ENCODE peak calls at places on chromosomes 5 and 9, in four cellular contexts. H is AG09319, N is fibroblast of lung, D is right lobe of liver. S is an unnamed sample.

GRCh38 chr5:138663009-138663408 is 87.8 kb upstream of the HSPA9 start:
- DNase-seq in H (no peak), N (no peak), D (no peak), S (no peak)

GRCh38 chr5:157076558-157076957 is 17.6 kb upstream of the HAVCR1 start:
- DNase-seq in H (peak), N (peak), D (no peak), S (no peak)

GRCh38 chr9:114911167-114911821 is 19.1 kb downstream of the TNFSF8 start:
- DNase-seq in H (no peak), N (peak), D (no peak), S (no peak)

GRCh38 chr5:126998201-126998631 is 32.1 kb downstream of the MARCHF3 start:
- DNase-seq in H (no peak), N (peak), D (no peak), S (no peak)

GRCh38 chr5:154714271-154714986 is 40.7 kb upstream of the LARP1 start:
- DNase-seq in H (no peak), N (peak), D (no peak), S (no peak)

GRCh38 chr5:159101689-159102088 is 2.0 kb upstream of the EBF1 start:
- DNase-seq in H (no peak), N (no peak), D (no peak), S (no peak)

GRCh38 chr9:28810375-28811075 is 1237.2 kb upstream of the C9orf72 start:
- DNase-seq in H (no peak), N (peak), D (no peak), S (no peak)

GRCh38 chr5:123091258-123091987 is 2.4 kb downstream of the PRDM6 start:
- DNase-seq in H (no peak), N (peak), D (no peak), S (no peak)

GRCh38 chr5:176466245-176466871 is 18.2 kb downstream of the FAF2 start:
- DNase-seq in H (peak), N (peak), D (peak), S (no peak)

GRCh38 chr5:154287136-154287535 is 96.6 kb downstream of the GALNT10 start:
- DNase-seq in H (no peak), N (peak), D (no peak), S (no peak)

GRCh38 chr5:5542654-5543053 is 120.2 kb downstream of the ICE1 start:
- DNase-seq in H (no peak), N (no peak), D (no peak), S (no peak)

GRCh38 chr9:137602661-137603060 is 2.8 kb upstream of the ARRDC1 start:
- DNase-seq in H (no peak), N (no peak), D (no peak), S (no peak)

GRCh38 chr9:18478517-18479361 is 4.8 kb downstream of the ADAMTSL1 start:
- DNase-seq in H (peak), N (peak), D (no peak), S (no peak)

GRCh38 chr5:150624334-150625163 is 15.9 kb upstream of the SYNPO start:
- DNase-seq in H (no peak), N (no peak), D (no peak), S (no peak)

GRCh38 chr5:79020861-79021561 is 35.9 kb upstream of the ARSB start:
- DNase-seq in H (peak), N (peak), D (peak), S (no peak)

GRCh38 chr5:143399616-143400540 is 3.6 kb downstream of the NR3C1 start:
- DNase-seq in H (no peak), N (no peak), D (no peak), S (no peak)

GRCh38 chr9:126619336-126619919 is 5.7 kb downstream of the LMX1B start:
- DNase-seq in H (no peak), N (no peak), D (no peak), S (no peak)

GRCh38 chr5:151685749-151686672 is 704 bp downstream of the SPARC start:
- DNase-seq in H (no peak), N (peak), D (no peak), S (no peak)

GRCh38 chr9:109801484-109801883 is 21.5 kb downstream of the PALM2AKAP2 start:
- DNase-seq in H (no peak), N (no peak), D (no peak), S (no peak)

GRCh38 chr5:16812911-16813310 is 123.2 kb downstream of the MYO10 start:
- DNase-seq in H (no peak), N (peak), D (no peak), S (no peak)

GRCh38 chr9:124709291-124709690 is 61.8 kb downstream of the NR6A1 start:
- DNase-seq in H (no peak), N (no peak), D (no peak), S (no peak)

GRCh38 chr9:124706685-124707084 is 64.4 kb downstream of the NR6A1 start:
- DNase-seq in H (no peak), N (no peak), D (no peak), S (no peak)

GRCh38 chr9:124708633-124709032 is 62.5 kb downstream of the NR6A1 start:
- DNase-seq in H (no peak), N (peak), D (no peak), S (no peak)

GRCh38 chr9:124707667-124708066 is 63.4 kb downstream of the NR6A1 start:
- DNase-seq in H (no peak), N (peak), D (no peak), S (no peak)

DNA sequence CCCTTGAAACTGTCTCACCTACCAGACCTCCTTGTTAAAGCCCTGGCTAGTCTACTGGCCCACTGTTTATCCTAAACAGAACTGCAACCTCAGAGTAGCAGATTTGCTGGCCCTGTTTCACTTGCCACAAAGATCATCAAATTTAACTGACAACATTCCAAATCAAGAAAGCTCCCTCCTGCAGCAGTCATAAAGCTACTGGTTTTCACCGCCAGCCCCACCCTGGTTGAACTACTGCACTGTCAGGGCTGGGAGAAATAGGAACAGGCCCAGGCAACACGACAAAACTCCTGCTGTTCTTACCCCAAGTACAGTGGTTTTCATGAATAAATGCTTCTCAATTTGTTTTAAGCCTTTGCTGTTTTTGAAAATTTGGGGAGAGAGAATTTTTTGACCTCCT is 63.0 kb downstream of the NR6A1 start:
- DNase-seq in H (no peak), N (peak), D (no peak), S (no peak)
- TF ChIP-seq CTCF in H (no peak), N (no peak), D (no peak), S (no peak)

GRCh38 chr5:144469106-144469505 is 298.4 kb downstream of the KCTD16 start:
- DNase-seq in H (no peak), N (peak), D (no peak), S (no peak)

GRCh38 chr5:144465441-144465840 is 294.8 kb downstream of the KCTD16 start:
- DNase-seq in H (no peak), N (peak), D (no peak), S (no peak)

GRCh38 chr5:144473650-144474049 is 303.0 kb downstream of the KCTD16 start:
- DNase-seq in H (no peak), N (no peak), D (no peak), S (no peak)

GRCh38 chr5:144468542-144468941 is 297.9 kb downstream of the KCTD16 start:
- DNase-seq in H (no peak), N (peak), D (no peak), S (no peak)

GRCh38 chr5:144467795-144468194 is 297.1 kb downstream of the KCTD16 start:
- DNase-seq in H (no peak), N (peak), D (peak), S (no peak)
- TF ChIP-seq CTCF in H (peak), N (peak), D (peak), S (no peak)

GRCh38 chr5:134525687-134526482 is 415 bp downstream of the JADE2 start:
- DNase-seq in H (no peak), N (peak), D (peak), S (peak)
- TF ChIP-seq CTCF in H (no peak), N (no peak), D (no peak), S (no peak)

GRCh38 chr5:95083606-95084005 is 201.3 kb downstream of the MCTP1 start:
- DNase-seq in H (no peak), N (peak), D (no peak), S (no peak)

GRCh38 chr5:95080026-95080425 is 204.9 kb downstream of the MCTP1 start:
- DNase-seq in H (no peak), N (no peak), D (no peak), S (no peak)

GRCh38 chr5:95078868-95079267 is 206.0 kb downstream of the MCTP1 start:
- DNase-seq in H (no peak), N (no peak), D (no peak), S (no peak)

GRCh38 chr5:95080456-95080855 is 204.4 kb downstream of the MCTP1 start:
- DNase-seq in H (no peak), N (peak), D (no peak), S (no peak)

GRCh38 chr5:95081500-95082355 is 203.2 kb downstream of the MCTP1 start:
- DNase-seq in H (peak), N (peak), D (peak), S (no peak)
- TF ChIP-seq CTCF in H (no peak), N (no peak), D (no peak), S (no peak)

S was measured in mesothelial cell of epicardium.